ENCODE peak calls at places on chromosome 5, in nine cellular contexts. G, E, T, X, H, Z, O, I and L are unnamed samples.

GRCh38 chr5:115402822-115403577 is 106.5 kb upstream of the CCDC112 start:
- DNase-seq in G (no peak), E (no peak), T (peak; percentile 80), X (no peak), H (no peak), Z (no peak), O (no peak), I (no peak), L (no peak)

GRCh38 chr5:170523129-170523497 is 19.3 kb downstream of the KCNIP1 start:
- DNase-seq in G (no peak), E (peak; percentile 58), T (no peak), X (no peak), H (no peak), Z (peak; percentile 12), O (no peak), I (no peak), L (no peak)

GRCh38 chr5:167895899-167896659 is 395.4 kb upstream of the WWC1 start:
- DNase-seq in G (no peak), E (no peak), T (no peak), X (no peak), H (no peak), Z (peak; percentile 36), O (no peak), I (no peak), L (no peak)

GRCh38 chr5:7395432-7396168 is at the start of gene ADCY2:
- DNase-seq in G (no peak), E (no peak), T (no peak), X (no peak), H (no peak), Z (no peak), O (peak; percentile 10), I (no peak), L (no peak)

GRCh38 chr5:140251527-140251973 is 51.4 kb downstream of the PFDN1 start:
- DNase-seq in G (no peak), E (no peak), T (peak; percentile 69), X (peak; percentile 31), H (peak; percentile 37), Z (peak; percentile 89), O (no peak), I (no peak), L (peak; percentile 70)

GRCh38 chr5:96175090-96175489 is 213.4 kb upstream of the ELL2 start:
- DNase-seq in G (no peak), E (no peak), T (peak; percentile 20), X (no peak), H (peak; percentile 28), Z (no peak), O (no peak), I (no peak), L (no peak)

GRCh38 chr5:123802298-123802951 is 290.4 kb downstream of the CSNK1G3 start:
- DNase-seq in G (no peak), E (no peak), T (no peak), X (no peak), H (no peak), Z (no peak), O (no peak), I (no peak), L (no peak)

GRCh38 chr5:179967489-179967888 is 59.8 kb upstream of the TBC1D9B start:
- DNase-seq in G (no peak), E (no peak), T (no peak), X (no peak), H (no peak), Z (no peak), O (no peak), I (no peak), L (no peak)

GRCh38 chr5:137609122-137609521 is 110.0 kb upstream of the SPOCK1 start:
- DNase-seq in G (no peak), E (no peak), T (no peak), X (no peak), H (no peak), Z (no peak), O (no peak), I (no peak), L (peak; percentile 44)

GRCh38 chr5:60333103-60333502 is 366.9 kb downstream of the DEPDC1B start:
- DNase-seq in G (no peak), E (no peak), T (no peak), X (no peak), H (no peak), Z (peak; percentile 13), O (no peak), I (no peak), L (no peak)

GRCh38 chr5:25393321-25393720 is 748.5 kb upstream of the CDH10 start:
- DNase-seq in G (no peak), E (no peak), T (no peak), X (no peak), H (no peak), Z (no peak), O (no peak), I (no peak), L (no peak)

GRCh38 chr5:9815051-9815450 is 184.9 kb upstream of the TAS2R1 start:
- DNase-seq in G (no peak), E (no peak), T (no peak), X (no peak), H (no peak), Z (no peak), O (no peak), I (no peak), L (no peak)

GRCh38 chr5:96431376-96432244 is 1.4 kb downstream of the PCSK1 start:
- DNase-seq in G (no peak), E (peak; percentile 64), T (no peak), X (no peak), H (no peak), Z (peak; percentile 47), O (peak; percentile 40), I (no peak), L (no peak)

GRCh38 chr5:169856571-169856970 is 123.7 kb downstream of the INSYN2B start:
- DNase-seq in G (no peak), E (no peak), T (peak; percentile 87), X (no peak), H (peak; percentile 57), Z (peak; percentile 85), O (no peak), I (no peak), L (no peak)

GRCh38 chr5:122789461-122790171 is 14.7 kb downstream of the SNX2 start:
- DNase-seq in G (no peak), E (no peak), T (no peak), X (no peak), H (no peak), Z (no peak), O (no peak), I (no peak), L (no peak)

GRCh38 chr5:177336112-177336511 is 15.4 kb downstream of the LMAN2 start:
- DNase-seq in G (no peak), E (no peak), T (no peak), X (no peak), H (peak; percentile 62), Z (no peak), O (no peak), I (no peak), L (no peak)

GRCh38 chr5:59079622-59080620 is 497.0 kb downstream of the RAB3C start:
- DNase-seq in G (no peak), E (no peak), T (peak; percentile 100), X (no peak), H (no peak), Z (peak; percentile 78), O (no peak), I (no peak), L (no peak)

GRCh38 chr5:27472000-27472763 is 433.8 kb upstream of the CDH9 start:
- DNase-seq in G (no peak), E (no peak), T (peak; percentile 9), X (no peak), H (peak; percentile 79), Z (peak; percentile 4), O (no peak), I (no peak), L (peak; percentile 88)

GRCh38 chr5:81207009-81207408 is 26.1 kb upstream of the CKMT2 start:
- DNase-seq in G (no peak), E (no peak), T (peak; percentile 24), X (no peak), H (peak; percentile 13), Z (peak; percentile 18), O (no peak), I (no peak), L (no peak)

GRCh38 chr5:60488466-60489130 is 211.4 kb downstream of the DEPDC1B start:
- DNase-seq in G (no peak), E (no peak), T (no peak), X (no peak), H (no peak), Z (no peak), O (no peak), I (no peak), L (no peak)

GRCh38 chr5:172428224-172429166 is 25.8 kb downstream of the SH3PXD2B start:
- DNase-seq in G (no peak), E (no peak), T (no peak), X (no peak), H (no peak), Z (no peak), O (no peak), I (no peak), L (no peak)

GRCh38 chr5:169301386-169301930 is 519 bp upstream of the SLIT3 start:
- DNase-seq in G (no peak), E (no peak), T (peak; percentile 21), X (no peak), H (no peak), Z (no peak), O (peak; percentile 21), I (no peak), L (no peak)

GRCh38 chr5:28388428-28388827 is 1350.0 kb upstream of the CDH9 start:
- DNase-seq in G (no peak), E (no peak), T (no peak), X (no peak), H (no peak), Z (no peak), O (no peak), I (no peak), L (no peak)

GRCh38 chr5:65812648-65813047 is 90.6 kb downstream of the NLN start:
- DNase-seq in G (no peak), E (no peak), T (no peak), X (no peak), H (no peak), Z (no peak), O (no peak), I (no peak), L (no peak)

GRCh38 chr5:79109527-79110492 is 1.8 kb upstream of the BHMT start:
- DNase-seq in G (peak; percentile 39), E (no peak), T (no peak), X (peak; percentile 4), H (no peak), Z (no peak), O (no peak), I (no peak), L (no peak)

GRCh38 chr5:82551220-82551619 is 273.1 kb upstream of the RPS23 start:
- DNase-seq in G (no peak), E (no peak), T (no peak), X (no peak), H (no peak), Z (no peak), O (no peak), I (no peak), L (no peak)

GRCh38 chr5:143350790-143351603 is 52.5 kb downstream of the NR3C1 start:
- DNase-seq in G (peak; percentile 47), E (no peak), T (peak; percentile 89), X (no peak), H (peak; percentile 13), Z (peak; percentile 74), O (no peak), I (no peak), L (no peak)

GRCh38 chr5:82793808-82794419 is 283.3 kb downstream of the TMEM167A start:
- DNase-seq in G (no peak), E (no peak), T (peak; percentile 38), X (peak; percentile 6), H (peak; percentile 11), Z (peak; percentile 21), O (no peak), I (peak; percentile 12), L (no peak)

GRCh38 chr5:74576941-74577456 is 63.5 kb downstream of the ENC1 start:
- DNase-seq in G (no peak), E (no peak), T (peak; percentile 63), X (no peak), H (no peak), Z (peak; percentile 61), O (no peak), I (no peak), L (no peak)

GRCh38 chr5:156841737-156842136 is 8.4 kb upstream of the PPP1R2B start:
- DNase-seq in G (no peak), E (no peak), T (no peak), X (no peak), H (no peak), Z (no peak), O (no peak), I (no peak), L (no peak)

GRCh38 chr5:118906932-118907331 is 81.4 kb downstream of the DTWD2 start:
- DNase-seq in G (no peak), E (no peak), T (no peak), X (no peak), H (no peak), Z (no peak), O (no peak), I (no peak), L (no peak)